ENCODE peak calls at places on chromosomes 5 and 9, in nine cellular contexts. One of them, this sample, is unnamed.

GRCh38 chr5:67182406-67182805 is 14.2 kb downstream of the CD180 start:
- DNase-seq in AG20443: peak
- DNase-seq in neural crest cell: no peak
- DNase-seq in CD4-positive, alpha-beta T cell: no peak
- DNase-seq in dorsolateral prefrontal cortex: no peak
- DNase-seq in kidney tubule cell: peak
- DNase-seq in activated naive CD8-positive, alpha-beta T cell treated with anti-CD3 and anti-CD28 coated beads, Interleukin-2, amount 50 U/mL, for 24 hours: no peak
- DNase-seq in activated CD4-positive, alpha-beta T cell treated with anti-CD3 and anti-CD28 coated beads for 1 hour: no peak
- DNase-seq in NCI-H1930: no peak
- DNase-seq in this sample: peak

GRCh38 chr5:160310910-160311295 is 1.5 kb downstream of the CCNJL start:
- DNase-seq in AG20443: no peak
- DNase-seq in neural crest cell: no peak
- DNase-seq in CD4-positive, alpha-beta T cell: no peak
- DNase-seq in dorsolateral prefrontal cortex: no peak
- DNase-seq in kidney tubule cell: no peak
- DNase-seq in activated naive CD8-positive, alpha-beta T cell treated with anti-CD3 and anti-CD28 coated beads, Interleukin-2, amount 50 U/mL, for 24 hours: no peak
- DNase-seq in activated CD4-positive, alpha-beta T cell treated with anti-CD3 and anti-CD28 coated beads for 1 hour: no peak
- DNase-seq in NCI-H1930: no peak
- DNase-seq in this sample: no peak

GRCh38 chr9:32906213-32906612 is 95.2 kb downstream of the APTX start:
- DNase-seq in AG20443: no peak
- DNase-seq in neural crest cell: no peak
- DNase-seq in CD4-positive, alpha-beta T cell: no peak
- DNase-seq in dorsolateral prefrontal cortex: no peak
- DNase-seq in kidney tubule cell: no peak
- DNase-seq in activated naive CD8-positive, alpha-beta T cell treated with anti-CD3 and anti-CD28 coated beads, Interleukin-2, amount 50 U/mL, for 24 hours: no peak
- DNase-seq in activated CD4-positive, alpha-beta T cell treated with anti-CD3 and anti-CD28 coated beads for 1 hour: no peak
- DNase-seq in NCI-H1930: no peak
- DNase-seq in this sample: no peak

GRCh38 chr9:129333961-129334743 is 156.1 kb upstream of the IER5L start:
- DNase-seq in AG20443: peak
- DNase-seq in neural crest cell: peak
- DNase-seq in CD4-positive, alpha-beta T cell: peak
- DNase-seq in dorsolateral prefrontal cortex: no peak
- DNase-seq in kidney tubule cell: peak
- DNase-seq in activated naive CD8-positive, alpha-beta T cell treated with anti-CD3 and anti-CD28 coated beads, Interleukin-2, amount 50 U/mL, for 24 hours: peak
- DNase-seq in activated CD4-positive, alpha-beta T cell treated with anti-CD3 and anti-CD28 coated beads for 1 hour: no peak
- DNase-seq in NCI-H1930: no peak
- DNase-seq in this sample: peak

GRCh38 chr5:138960145-138960692 is 85.1 kb upstream of the LRRTM2 start:
- DNase-seq in AG20443: no peak
- DNase-seq in neural crest cell: no peak
- DNase-seq in CD4-positive, alpha-beta T cell: no peak
- DNase-seq in dorsolateral prefrontal cortex: no peak
- DNase-seq in kidney tubule cell: no peak
- DNase-seq in activated naive CD8-positive, alpha-beta T cell treated with anti-CD3 and anti-CD28 coated beads, Interleukin-2, amount 50 U/mL, for 24 hours: no peak
- DNase-seq in activated CD4-positive, alpha-beta T cell treated with anti-CD3 and anti-CD28 coated beads for 1 hour: no peak
- DNase-seq in NCI-H1930: no peak
- DNase-seq in this sample: no peak

GRCh38 chr5:96823900-96824351 is 16.2 kb upstream of the ERAP1 start:
- DNase-seq in AG20443: peak
- DNase-seq in neural crest cell: no peak
- DNase-seq in CD4-positive, alpha-beta T cell: no peak
- DNase-seq in dorsolateral prefrontal cortex: no peak
- DNase-seq in kidney tubule cell: peak
- DNase-seq in activated naive CD8-positive, alpha-beta T cell treated with anti-CD3 and anti-CD28 coated beads, Interleukin-2, amount 50 U/mL, for 24 hours: no peak
- DNase-seq in activated CD4-positive, alpha-beta T cell treated with anti-CD3 and anti-CD28 coated beads for 1 hour: no peak
- DNase-seq in NCI-H1930: no peak
- DNase-seq in this sample: peak

GRCh38 chr5:96763012-96763411 is 44.7 kb downstream of the ERAP1 start:
- DNase-seq in AG20443: no peak
- DNase-seq in neural crest cell: no peak
- DNase-seq in CD4-positive, alpha-beta T cell: no peak
- DNase-seq in dorsolateral prefrontal cortex: no peak
- DNase-seq in kidney tubule cell: no peak
- DNase-seq in activated naive CD8-positive, alpha-beta T cell treated with anti-CD3 and anti-CD28 coated beads, Interleukin-2, amount 50 U/mL, for 24 hours: no peak
- DNase-seq in activated CD4-positive, alpha-beta T cell treated with anti-CD3 and anti-CD28 coated beads for 1 hour: no peak
- DNase-seq in NCI-H1930: no peak
- DNase-seq in this sample: peak

GRCh38 chr5:79567926-79568549 is 44.2 kb upstream of the TENT2 start:
- DNase-seq in AG20443: no peak
- DNase-seq in neural crest cell: no peak
- DNase-seq in CD4-positive, alpha-beta T cell: no peak
- DNase-seq in dorsolateral prefrontal cortex: no peak
- DNase-seq in kidney tubule cell: no peak
- DNase-seq in activated naive CD8-positive, alpha-beta T cell treated with anti-CD3 and anti-CD28 coated beads, Interleukin-2, amount 50 U/mL, for 24 hours: no peak
- DNase-seq in activated CD4-positive, alpha-beta T cell treated with anti-CD3 and anti-CD28 coated beads for 1 hour: no peak
- DNase-seq in NCI-H1930: no peak
- DNase-seq in this sample: peak

GRCh38 chr9:136095028-136095494 is at the start of gene NACC2:
- DNase-seq in AG20443: peak
- DNase-seq in neural crest cell: no peak
- DNase-seq in CD4-positive, alpha-beta T cell: no peak
- DNase-seq in dorsolateral prefrontal cortex: no peak
- DNase-seq in kidney tubule cell: peak
- DNase-seq in activated naive CD8-positive, alpha-beta T cell treated with anti-CD3 and anti-CD28 coated beads, Interleukin-2, amount 50 U/mL, for 24 hours: peak
- DNase-seq in activated CD4-positive, alpha-beta T cell treated with anti-CD3 and anti-CD28 coated beads for 1 hour: no peak
- DNase-seq in NCI-H1930: no peak
- DNase-seq in this sample: peak

GRCh38 chr9:114988962-114989599 is 58.7 kb upstream of the TNFSF8 start:
- DNase-seq in AG20443: peak
- DNase-seq in neural crest cell: no peak
- DNase-seq in CD4-positive, alpha-beta T cell: no peak
- DNase-seq in dorsolateral prefrontal cortex: no peak
- DNase-seq in kidney tubule cell: peak
- DNase-seq in activated naive CD8-positive, alpha-beta T cell treated with anti-CD3 and anti-CD28 coated beads, Interleukin-2, amount 50 U/mL, for 24 hours: peak
- DNase-seq in activated CD4-positive, alpha-beta T cell treated with anti-CD3 and anti-CD28 coated beads for 1 hour: no peak
- DNase-seq in NCI-H1930: no peak
- DNase-seq in this sample: peak

GRCh38 chr5:44695259-44695658 is 113.5 kb upstream of the MRPS30 start:
- DNase-seq in AG20443: no peak
- DNase-seq in neural crest cell: no peak
- DNase-seq in CD4-positive, alpha-beta T cell: no peak
- DNase-seq in dorsolateral prefrontal cortex: no peak
- DNase-seq in kidney tubule cell: no peak
- DNase-seq in activated naive CD8-positive, alpha-beta T cell treated with anti-CD3 and anti-CD28 coated beads, Interleukin-2, amount 50 U/mL, for 24 hours: no peak
- DNase-seq in activated CD4-positive, alpha-beta T cell treated with anti-CD3 and anti-CD28 coated beads for 1 hour: no peak
- DNase-seq in NCI-H1930: no peak
- DNase-seq in this sample: no peak

GRCh38 chr9:104993291-104993963 is 65.5 kb upstream of the ABCA1 start:
- DNase-seq in AG20443: peak
- DNase-seq in neural crest cell: no peak
- DNase-seq in CD4-positive, alpha-beta T cell: no peak
- DNase-seq in dorsolateral prefrontal cortex: peak
- DNase-seq in kidney tubule cell: peak
- DNase-seq in activated naive CD8-positive, alpha-beta T cell treated with anti-CD3 and anti-CD28 coated beads, Interleukin-2, amount 50 U/mL, for 24 hours: no peak
- DNase-seq in activated CD4-positive, alpha-beta T cell treated with anti-CD3 and anti-CD28 coated beads for 1 hour: no peak
- DNase-seq in NCI-H1930: no peak
- DNase-seq in this sample: peak

GRCh38 chr5:58094031-58094430 is 365.9 kb downstream of the PLK2 start:
- DNase-seq in AG20443: no peak
- DNase-seq in neural crest cell: no peak
- DNase-seq in CD4-positive, alpha-beta T cell: no peak
- DNase-seq in dorsolateral prefrontal cortex: no peak
- DNase-seq in kidney tubule cell: peak
- DNase-seq in activated naive CD8-positive, alpha-beta T cell treated with anti-CD3 and anti-CD28 coated beads, Interleukin-2, amount 50 U/mL, for 24 hours: no peak
- DNase-seq in activated CD4-positive, alpha-beta T cell treated with anti-CD3 and anti-CD28 coated beads for 1 hour: no peak
- DNase-seq in NCI-H1930: no peak
- DNase-seq in this sample: peak

GRCh38 chr9:23123048-23123632 is 676.5 kb downstream of the DMRTA1 start:
- DNase-seq in AG20443: peak
- DNase-seq in neural crest cell: peak
- DNase-seq in CD4-positive, alpha-beta T cell: no peak
- DNase-seq in dorsolateral prefrontal cortex: no peak
- DNase-seq in kidney tubule cell: peak
- DNase-seq in activated naive CD8-positive, alpha-beta T cell treated with anti-CD3 and anti-CD28 coated beads, Interleukin-2, amount 50 U/mL, for 24 hours: no peak
- DNase-seq in activated CD4-positive, alpha-beta T cell treated with anti-CD3 and anti-CD28 coated beads for 1 hour: no peak
- DNase-seq in NCI-H1930: no peak
- DNase-seq in this sample: no peak

GRCh38 chr9:132742821-132743311 is 72.6 kb downstream of the GTF3C4 start:
- DNase-seq in AG20443: no peak
- DNase-seq in neural crest cell: no peak
- DNase-seq in CD4-positive, alpha-beta T cell: no peak
- DNase-seq in dorsolateral prefrontal cortex: no peak
- DNase-seq in kidney tubule cell: no peak
- DNase-seq in activated naive CD8-positive, alpha-beta T cell treated with anti-CD3 and anti-CD28 coated beads, Interleukin-2, amount 50 U/mL, for 24 hours: no peak
- DNase-seq in activated CD4-positive, alpha-beta T cell treated with anti-CD3 and anti-CD28 coated beads for 1 hour: no peak
- DNase-seq in NCI-H1930: no peak
- DNase-seq in this sample: no peak

GRCh38 chr5:159657766-159658165 is 258.5 kb upstream of the ADRA1B start:
- DNase-seq in AG20443: no peak
- DNase-seq in neural crest cell: no peak
- DNase-seq in CD4-positive, alpha-beta T cell: no peak
- DNase-seq in dorsolateral prefrontal cortex: no peak
- DNase-seq in kidney tubule cell: no peak
- DNase-seq in activated naive CD8-positive, alpha-beta T cell treated with anti-CD3 and anti-CD28 coated beads, Interleukin-2, amount 50 U/mL, for 24 hours: no peak
- DNase-seq in activated CD4-positive, alpha-beta T cell treated with anti-CD3 and anti-CD28 coated beads for 1 hour: no peak
- DNase-seq in NCI-H1930: no peak
- DNase-seq in this sample: no peak

GRCh38 chr9:21550392-21550791 is 68.3 kb upstream of the IFNE start:
- DNase-seq in AG20443: no peak
- DNase-seq in neural crest cell: no peak
- DNase-seq in CD4-positive, alpha-beta T cell: no peak
- DNase-seq in dorsolateral prefrontal cortex: no peak
- DNase-seq in kidney tubule cell: no peak
- DNase-seq in activated naive CD8-positive, alpha-beta T cell treated with anti-CD3 and anti-CD28 coated beads, Interleukin-2, amount 50 U/mL, for 24 hours: no peak
- DNase-seq in activated CD4-positive, alpha-beta T cell treated with anti-CD3 and anti-CD28 coated beads for 1 hour: no peak
- DNase-seq in NCI-H1930: no peak
- DNase-seq in this sample: no peak